ENCODE peak calls at places on chromosome 11, in four cellular contexts. U, Y, W and S are unnamed samples.

GRCh38 chr11:68652683-68653156 is 31.6 kb upstream of the GAL start:
- DNase-seq in U (no peak), Y (no peak), W (no peak), S (no peak)

GRCh38 chr11:96257972-96258951 is 84.7 kb downstream of the MAML2 start:
- DNase-seq in U (no peak), Y (no peak), W (no peak), S (no peak)

GRCh38 chr11:63763506-63764200 is 4.9 kb downstream of the ZFTA start:
- DNase-seq in U (no peak), Y (peak; percentile 40), W (no peak), S (no peak)

GRCh38 chr11:62081378-62082291 is 42.2 kb upstream of the INCENP start:
- DNase-seq in U (peak; percentile 75), Y (peak; percentile 86), W (peak; percentile 87), S (no peak)

GRCh38 chr11:32118025-32118974 is 27.4 kb downstream of the RCN1 start:
- DNase-seq in U (no peak), Y (no peak), W (no peak), S (no peak)

GRCh38 chr11:118287006-118287405 is 17.5 kb upstream of the CD3E start:
- DNase-seq in U (no peak), Y (no peak), W (no peak), S (no peak)

GRCh38 chr11:27356624-27357222 is 6.3 kb downstream of the CCDC34 start:
- DNase-seq in U (no peak), Y (no peak), W (no peak), S (no peak)

GRCh38 chr11:32400196-32400595 is 35.1 kb downstream of the WT1 start:
- DNase-seq in U (no peak), Y (no peak), W (no peak), S (no peak)

GRCh38 chr11:134762248-134763029 is 350.4 kb upstream of the B3GAT1 start:
- DNase-seq in U (peak; percentile 16), Y (no peak), W (no peak), S (no peak)

GRCh38 chr11:25927391-25927790 is 404.5 kb upstream of the ANO3 start:
- DNase-seq in U (no peak), Y (no peak), W (no peak), S (no peak)
- H3K4me3 ChIP-seq in U (no peak overlapping the region), Y (no peak overlapping the region), W (no peak overlapping the region), S (no peak overlapping the region)

GRCh38 chr11:65432686-65433582 is 10.3 kb downstream of the NEAT1 start:
- DNase-seq in U (no peak), Y (peak; percentile 3), W (no peak), S (no peak)
- TF ChIP-seq CTCF in U (peak; percentile 61), Y (peak; percentile 31), W (no peak), S (no peak)

GRCh38 chr11:5688482-5688881 is 1.1 kb upstream of the TRIM22 start:
- DNase-seq in U (no peak), Y (no peak), W (no peak), S (no peak)

GRCh38 chr11:5691963-5692358 is 2.4 kb downstream of the TRIM22 start:
- DNase-seq in U (no peak), Y (no peak), W (no peak), S (no peak)

GRCh38 chr11:5689551-5689983 is at the start of gene TRIM22:
- DNase-seq in U (no peak), Y (peak; percentile 50), W (no peak), S (no peak)

GRCh38 chr11:5690736-5691135 is 1.1 kb downstream of the TRIM22 start:
- DNase-seq in U (no peak), Y (no peak), W (no peak), S (no peak)

GRCh38 chr11:5690216-5690615 is 626 bp downstream of the TRIM22 start:
- DNase-seq in U (no peak), Y (no peak), W (no peak), S (no peak)
- TF ChIP-seq POLR2AphosphoS5 in U (no peak), Y (no peak), W (no peak), S (no peak)

GRCh38 chr11:115085461-115086220 is 407.3 kb downstream of the NXPE2 start:
- DNase-seq in U (no peak), Y (no peak), W (no peak), S (no peak)

GRCh38 chr11:115081972-115082371 is 403.6 kb downstream of the NXPE2 start:
- DNase-seq in U (no peak), Y (no peak), W (no peak), S (no peak)

GRCh38 chr11:115080923-115081322 is 402.6 kb downstream of the NXPE2 start:
- DNase-seq in U (no peak), Y (no peak), W (no peak), S (no peak)

GRCh38 chr11:115084191-115084590 is 405.9 kb downstream of the NXPE2 start:
- DNase-seq in U (no peak), Y (no peak), W (no peak), S (no peak)

DNA sequence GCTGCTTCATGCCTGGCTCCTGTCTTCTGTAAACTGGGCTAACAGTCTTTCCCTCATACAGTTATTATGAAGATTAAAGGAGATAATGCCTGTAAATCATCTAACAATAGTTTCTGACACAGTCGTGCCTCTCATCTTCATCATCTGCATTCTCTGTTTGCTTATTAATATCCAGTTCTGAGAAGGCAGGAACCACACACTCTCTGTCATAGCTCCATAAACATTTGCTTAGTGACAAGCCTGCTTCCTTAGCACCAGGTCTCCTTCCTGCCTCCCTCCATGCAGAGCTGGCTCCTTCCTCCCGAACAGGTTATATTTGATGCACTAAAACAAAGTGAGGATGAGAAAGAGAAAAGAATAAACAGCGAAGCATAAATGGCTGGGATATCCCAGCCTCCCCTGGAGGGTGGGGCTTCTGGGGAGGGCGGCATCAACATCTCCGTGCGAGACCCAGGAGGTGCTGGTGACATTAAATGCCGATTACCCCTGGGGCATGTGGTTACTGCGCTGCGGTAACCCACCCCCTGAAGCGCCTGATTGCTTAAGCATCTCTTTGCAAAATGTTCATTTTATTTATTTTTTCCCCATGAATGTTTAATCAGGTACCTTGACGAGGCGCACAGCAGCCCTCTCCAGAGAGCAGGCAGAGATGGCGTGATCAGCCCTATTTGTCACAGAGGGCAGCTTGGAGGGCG is 404.9 kb downstream of the NXPE2 start:
- DNase-seq in U (no peak), Y (no peak), W (no peak), S (no peak)
- H3K4me3 ChIP-seq in U (no peak overlapping the region), Y (no peak overlapping the region), W (no peak overlapping the region), S (no peak overlapping the region)

GRCh38 chr11:22432331-22433065 is 94.3 kb downstream of the SLC17A6 start:
- DNase-seq in U (no peak), Y (no peak), W (peak; percentile 62), S (no peak)

GRCh38 chr11:22430286-22430685 is 92.1 kb downstream of the SLC17A6 start:
- DNase-seq in U (no peak), Y (no peak), W (no peak), S (no peak)

GRCh38 chr11:22431074-22431473 is 92.9 kb downstream of the SLC17A6 start:
- DNase-seq in U (no peak), Y (no peak), W (no peak), S (no peak)

GRCh38 chr11:22426915-22427314 is 88.7 kb downstream of the SLC17A6 start:
- DNase-seq in U (no peak), Y (no peak), W (no peak), S (no peak)
- TF ChIP-seq CTCF in U (no peak), Y (no peak), W (no peak), S (no peak)

GRCh38 chr11:4884341-4884740 is 2.6 kb downstream of the OR51T1 start:
- DNase-seq in U (no peak), Y (no peak), W (no peak), S (no peak)

GRCh38 chr11:4887591-4887990 is 5.9 kb downstream of the OR51T1 start:
- DNase-seq in U (no peak), Y (no peak), W (no peak), S (no peak)

GRCh38 chr11:4886186-4886585 is 4.5 kb downstream of the OR51T1 start:
- DNase-seq in U (no peak), Y (no peak), W (no peak), S (no peak)

GRCh38 chr11:4891996-4892640 is 10.4 kb downstream of the OR51T1 start:
- DNase-seq in U (peak; percentile 22), Y (no peak), W (no peak), S (no peak)

DNA sequence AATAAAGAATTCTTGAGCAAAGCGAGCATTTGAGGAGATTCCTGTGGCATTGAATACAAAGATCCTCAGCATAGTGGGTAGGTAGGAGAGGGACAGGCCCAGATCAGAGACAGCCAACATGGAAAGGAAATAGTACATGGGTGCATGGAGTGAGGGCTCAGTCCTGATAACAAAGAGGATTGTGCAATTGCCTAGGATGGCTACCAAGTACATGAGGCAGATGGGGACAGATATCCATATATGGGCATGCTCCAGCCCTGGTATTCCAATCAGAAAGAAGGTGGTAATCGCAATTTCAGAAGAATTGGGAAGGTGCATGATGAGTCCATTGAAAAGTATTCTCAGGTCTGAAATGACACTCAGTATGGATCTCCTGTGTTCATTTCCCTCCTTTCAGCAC is 8.6 kb downstream of the OR51T1 start:
- DNase-seq in U (no peak), Y (no peak), W (no peak), S (no peak)
- TF ChIP-seq POLR2AphosphoS5 in U (no peak), Y (no peak), W (no peak), S (no peak)